ENCODE peak calls at places on chromosomes 4 and X, in seven cellular contexts. O is Ammon's horn, N is ecto neural progenitor cell, K is H9, S is NCI-H524, I is NCI-H1694 treated with DMSO at 0.1 percent for 48 hours, U is psoas muscle. J is an unnamed sample.
A peak's percentile ranks its signal among the peaks of the same experiment; 100 is the strongest.

GRCh38 chr4:131499139-131499873 is 1649.8 kb upstream of the PCDH10 start:
- DNase-seq in N (no peak), K (no peak), U (no peak), O (peak; percentile 20), S (peak; percentile 80), I (peak; percentile 51), J (no peak)

GRCh38 chr4:148091896-148092295 is 350.3 kb downstream of the NR3C2 start:
- DNase-seq in K (no peak), I (no peak), S (no peak), O (no peak), U (no peak), N (no peak), J (peak; percentile 24)

GRCh38 chr4:186624951-186625350 is 69.6 kb upstream of the MTNR1A start:
- DNase-seq in U (no peak), N (no peak), I (no peak), O (no peak), S (no peak), K (no peak), J (no peak)

GRCh38 chr4:41216294-41217019 is 2.1 kb upstream of the APBB2 start:
- DNase-seq in O (peak; percentile 39), I (peak; percentile 69), S (peak; percentile 90), N (peak; percentile 92), U (peak; percentile 81), K (peak; percentile 93), J (peak; percentile 65)

GRCh38 chr4:911871-912490 is 20.1 kb downstream of the GAK start:
- DNase-seq in I (no peak), O (no peak), K (no peak), N (no peak), U (peak; percentile 31), S (no peak), J (peak; percentile 36)

GRCh38 chrX:54785901-54786300 is 12.2 kb downstream of the ITIH6 start:
- DNase-seq in I (no peak), K (peak; percentile 40), S (peak; percentile 40), N (peak; percentile 48), O (no peak), U (no peak), J (no peak)

GRCh38 chr4:183515411-183515810 is 10.6 kb downstream of the ING2 start:
- DNase-seq in U (no peak), N (no peak), I (no peak), O (no peak), K (no peak), S (no peak), J (no peak)

GRCh38 chr4:154004450-154004849 is 215.6 kb upstream of the SFRP2 start:
- DNase-seq in S (no peak), I (no peak), O (no peak), K (no peak), N (no peak), U (no peak), J (no peak)

GRCh38 chrX:54494970-54495813 is 842 bp downstream of the FGD1 start:
- DNase-seq in N (peak; percentile 51), S (peak; percentile 25), K (no peak), U (no peak), I (no peak), O (no peak), J (peak; percentile 30)

GRCh38 chr4:149781150-149781549 is 34.5 kb downstream of the IQCM start:
- DNase-seq in O (no peak), S (no peak), K (no peak), I (no peak), U (no peak), N (no peak), J (no peak)

GRCh38 chrX:140503714-140504351 is 1.0 kb downstream of the SOX3 start:
- DNase-seq in U (no peak), S (peak; percentile 59), O (peak; percentile 25), N (peak; percentile 68), K (peak; percentile 39), I (no peak), J (no peak)

GRCh38 chr4:140930556-140930955 is 174.4 kb upstream of the TBC1D9 start:
- DNase-seq in N (no peak), K (no peak), I (no peak), S (no peak), U (no peak), O (peak; percentile 72), J (peak; percentile 94)

GRCh38 chr4:1247811-1248261 is 1.1 kb downstream of the CTBP1 start:
- DNase-seq in N (peak; percentile 68), U (no peak), O (no peak), I (no peak), S (no peak), K (peak; percentile 39), J (no peak)

GRCh38 chr4:76896731-76897521 is 1.0 kb downstream of the SOWAHB start:
- DNase-seq in O (no peak), N (peak; percentile 75), K (peak; percentile 62), U (no peak), I (no peak), S (peak; percentile 3), J (peak; percentile 12)

GRCh38 chrX:129461801-129462456 is 61.4 kb downstream of the SMARCA1 start:
- DNase-seq in I (no peak), S (no peak), O (no peak), U (no peak), K (no peak), N (no peak), J (no peak)

GRCh38 chr4:68963389-68963788 is 11.8 kb upstream of the UGT2A3 start:
- DNase-seq in S (no peak), O (no peak), U (no peak), I (no peak), K (no peak), N (no peak), J (no peak)

GRCh38 chrX:7746861-7747260 is 96.1 kb upstream of the VCX start:
- DNase-seq in U (no peak), I (no peak), O (no peak), K (no peak), N (no peak), S (no peak), J (no peak)

GRCh38 chr4:10005632-10006031 is 15.7 kb downstream of the SLC2A9 start:
- DNase-seq in O (no peak), I (no peak), S (no peak), N (no peak), K (no peak), U (no peak), J (no peak)

GRCh38 chr4:37471971-37472370 is 214.2 kb downstream of the RELL1 start:
- DNase-seq in S (no peak), U (no peak), I (no peak), K (no peak), O (peak; percentile 49), N (no peak), J (no peak)

GRCh38 chrX:372856-373640 is 13.7 kb downstream of the PPP2R3B start:
- DNase-seq in K (no peak), S (no peak), N (peak; percentile 64), U (peak; percentile 52), O (no peak), I (no peak), J (no peak)

GRCh38 chr4:5998333-5998936 is 19.8 kb downstream of the C4orf50 start:
- DNase-seq in N (peak; percentile 85), U (peak; percentile 41), K (peak; percentile 82), S (peak; percentile 80), I (peak; percentile 70), O (peak; percentile 89), J (peak; percentile 83)

GRCh38 chr4:5142726-5143125 is 91.4 kb downstream of the STK32B start:
- DNase-seq in K (peak; percentile 57), I (no peak), S (peak; percentile 29), O (peak; percentile 11), N (no peak), U (no peak), J (peak; percentile 27)

GRCh38 chr4:48602222-48602621 is 112.2 kb downstream of the ZAR1 start:
- DNase-seq in I (no peak), K (no peak), N (no peak), O (no peak), S (peak; percentile 65), U (no peak), J (no peak)

GRCh38 chr4:121740796-121741409 is 24.1 kb downstream of the SMIM43 start:
- DNase-seq in N (no peak), S (no peak), U (no peak), I (no peak), K (peak; percentile 63), O (no peak), J (no peak)

GRCh38 chrX:148043456-148043855 is 62.3 kb downstream of the FMR1NB start:
- DNase-seq in O (no peak), K (no peak), N (no peak), I (no peak), S (no peak), U (no peak), J (no peak)

GRCh38 chrX:68443155-68443868 is 10.0 kb upstream of the OPHN1 start:
- DNase-seq in K (no peak), U (no peak), S (no peak), I (no peak), O (no peak), N (no peak), J (no peak)

GRCh38 chr4:99845179-99845578 is 28.6 kb downstream of the DAPP1 start:
- DNase-seq in O (no peak), K (no peak), N (no peak), I (no peak), U (no peak), S (no peak), J (no peak)

GRCh38 chr4:86506591-86506990 is 87.5 kb upstream of the PTPN13 start:
- DNase-seq in K (no peak), N (no peak), I (no peak), S (no peak), O (no peak), U (no peak), J (no peak)